ENCODE peak calls at places on chromosomes 5 and 9, in seven cellular contexts. S is heart right ventricle, Q is hepatocyte, U is tibial artery, X is choroid plexus epithelial cell, K is right lobe of liver, R is stomach. W is an unnamed sample.

GRCh38 chr9:116855881-116856662 is 169.0 kb downstream of the TRIM32 start:
- DNase-seq in U (no peak), S (no peak), R (no peak), X (no peak), Q (no peak), K (no peak), W (no peak)

GRCh38 chr9:136831720-136832104 is 10.6 kb upstream of the AJM1 start:
- DNase-seq in S (peak), U (peak), R (no peak), X (no peak), Q (no peak), K (peak), W (no peak)

GRCh38 chr5:148179234-148179824 is 11.0 kb downstream of the SPINK14 start:
- DNase-seq in K (no peak), S (peak), R (no peak), X (peak), U (no peak), Q (peak), W (peak)

GRCh38 chr9:126516561-126516935 is 97.2 kb upstream of the LMX1B start:
- DNase-seq in K (no peak), X (no peak), U (peak), R (no peak), Q (no peak), S (no peak), W (no peak)

GRCh38 chr9:125630436-125630835 is 76.6 kb downstream of the MAPKAP1 start:
- DNase-seq in U (no peak), R (no peak), Q (no peak), S (no peak), X (no peak), K (no peak), W (no peak)

GRCh38 chr9:124187311-124187710 is 70.4 kb upstream of the NEK6 start:
- DNase-seq in S (no peak), U (no peak), R (no peak), K (no peak), X (no peak), Q (no peak), W (no peak)

GRCh38 chr9:111759762-111760639 is 34.7 kb downstream of the SHOC1 start:
- DNase-seq in Q (peak), K (peak), R (peak), U (no peak), X (peak), S (peak), W (peak)

GRCh38 chr5:159552751-159553150 is 222.5 kb upstream of the IL12B start:
- DNase-seq in K (no peak), X (peak), U (no peak), S (no peak), R (no peak), Q (peak), W (peak)

DNA sequence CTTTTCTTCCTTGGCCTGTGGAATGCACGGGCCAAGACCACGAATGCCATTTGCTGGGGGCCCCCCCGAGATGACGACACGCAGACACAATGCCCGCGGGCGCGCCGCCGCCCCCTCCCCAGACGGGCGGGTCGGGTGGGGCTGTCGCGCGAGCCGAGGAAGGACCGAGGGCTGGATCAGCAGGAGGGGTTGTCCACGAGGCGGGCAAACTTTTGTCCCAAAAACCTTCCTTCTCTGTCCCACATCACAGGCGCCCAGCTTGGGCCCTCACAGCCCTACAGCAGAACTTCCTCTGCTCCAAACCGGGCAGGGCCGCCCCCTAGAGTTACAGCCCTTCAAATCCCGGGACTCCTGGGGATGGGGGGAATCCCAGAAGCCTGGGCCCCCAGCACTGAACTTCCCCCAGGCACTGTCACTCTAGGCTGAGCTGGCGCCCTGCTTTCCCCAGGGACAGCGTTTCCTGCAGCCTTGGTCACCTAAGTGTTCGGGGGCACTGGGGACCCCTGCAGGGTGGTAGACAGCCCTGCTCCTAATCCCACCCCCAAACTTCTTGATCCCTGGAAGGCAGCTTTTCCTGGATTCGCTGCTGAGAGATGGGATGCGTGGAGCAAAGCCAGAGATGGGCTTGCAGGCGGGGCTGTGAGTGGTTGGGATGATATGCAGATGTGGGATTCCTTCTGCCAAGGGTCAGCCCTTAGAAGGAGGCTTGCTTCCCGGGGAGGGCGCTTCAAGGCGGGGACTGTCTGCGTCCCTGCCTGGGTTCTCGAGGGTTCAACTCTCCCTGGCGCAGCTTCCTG is 980 bp downstream of the COL5A1 start:
- DNase-seq in X (peak), K (no peak), Q (peak), R (peak), U (peak), S (peak), W (peak)
- H3K4me3 ChIP-seq in X (peak), K (peak), Q (peak), R (peak), U (peak), S (peak), W (peak)

DNA sequence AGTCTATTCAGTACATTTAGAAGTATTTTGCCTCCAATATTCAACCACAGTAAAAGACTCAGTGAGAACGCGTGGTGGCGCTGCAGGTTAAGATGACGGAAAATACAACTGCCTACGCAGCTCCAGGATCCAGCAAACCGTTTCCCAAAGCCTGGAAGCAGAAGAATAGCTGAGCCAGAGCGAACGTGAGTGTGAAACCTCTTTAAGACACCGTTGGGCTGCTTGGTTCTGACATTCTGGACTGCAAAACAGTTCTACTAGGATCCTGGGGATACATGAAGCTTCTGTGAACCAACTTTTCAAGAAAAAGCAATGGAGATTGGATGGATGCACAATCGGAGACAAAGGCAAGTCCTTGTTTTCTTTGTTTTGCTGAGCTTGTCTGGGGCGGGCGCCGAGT is at the start of gene PCDHB16:
- DNase-seq in S (peak), U (no peak), K (no peak), X (peak), R (no peak), Q (peak), W (peak)
- H3K4me3 ChIP-seq in S (peak), U (peak), K (no peak), X (no peak), R (peak), Q (peak), W (peak)

DNA sequence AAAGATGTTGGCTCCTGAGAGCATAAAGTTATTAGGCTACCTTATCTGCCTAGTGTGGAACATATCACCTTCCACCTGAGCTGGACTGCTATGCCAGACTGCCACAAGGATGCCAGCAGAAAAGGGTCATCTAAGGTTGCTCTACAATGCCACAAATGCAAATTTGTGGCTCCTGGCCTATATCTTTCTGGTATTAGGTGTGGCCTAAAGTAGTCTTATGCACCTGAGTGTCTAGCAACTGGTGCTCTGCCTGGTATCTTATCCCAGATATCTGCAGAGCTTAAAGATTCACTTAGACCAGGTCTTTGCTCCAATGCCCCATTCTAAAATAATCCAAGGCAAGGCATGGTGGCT is 34.7 kb downstream of the DTWD2 start:
- DNase-seq in K (no peak), S (no peak), Q (no peak), X (no peak), R (no peak), U (no peak), W (no peak)
- H3K4me3 ChIP-seq in K (no peak), S (no peak), Q (no peak), X (no peak), R (no peak), U (no peak), W (no peak)

GRCh38 chr5:59749782-59750520 is 143.6 kb downstream of the PDE4D start:
- DNase-seq in Q (no peak), X (peak), U (no peak), R (no peak), S (no peak), K (no peak), W (no peak)

GRCh38 chr5:59744531-59744992 is 149.0 kb downstream of the PDE4D start:
- DNase-seq in X (peak), R (no peak), Q (no peak), K (no peak), U (no peak), S (no peak), W (no peak)

GRCh38 chr5:59741599-59741998 is 151.9 kb downstream of the PDE4D start:
- DNase-seq in K (no peak), Q (no peak), S (no peak), U (no peak), R (no peak), X (no peak), W (no peak)

GRCh38 chr5:59746261-59746765 is 147.2 kb downstream of the PDE4D start:
- DNase-seq in S (no peak), R (no peak), U (peak), Q (peak), X (peak), K (no peak), W (peak)

DNA sequence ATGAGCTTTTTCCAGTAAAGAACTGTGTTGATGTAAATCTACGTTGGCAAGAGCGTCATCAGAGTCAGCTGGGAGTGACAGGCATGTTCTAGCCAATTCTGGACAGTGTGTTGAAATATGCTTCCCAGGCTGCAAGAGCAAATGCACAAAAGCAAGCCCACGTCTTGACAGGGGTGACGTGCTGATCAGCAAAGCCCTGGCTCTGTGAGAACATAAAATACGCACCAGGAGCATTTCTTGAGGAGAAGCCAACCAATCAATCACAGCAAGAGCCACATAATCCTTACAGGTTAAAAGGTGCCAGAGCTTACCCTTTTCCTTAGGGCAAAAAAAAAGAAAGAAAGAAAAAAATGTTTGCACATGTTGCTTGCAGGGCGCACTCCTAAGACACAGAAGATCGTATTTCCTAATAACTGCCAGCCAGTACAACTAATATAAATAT is 148.1 kb downstream of the PDE4D start:
- DNase-seq in X (peak), K (no peak), U (peak), R (peak), S (peak), Q (peak), W (peak)
- H3K4me3 ChIP-seq in X (peak), K (no peak), U (peak), R (peak), S (no peak), Q (no peak), W (peak)

GRCh38 chr9:21555911-21556310 is 73.8 kb upstream of the IFNE start:
- DNase-seq in S (no peak), K (no peak), R (no peak), Q (no peak), U (no peak), X (no peak), W (no peak)
- H3K4me3 ChIP-seq in S (no peak), K (no peak), R (peak), Q (no peak), U (no peak), X (no peak), W (peak)

W was measured in adipocyte.